ENCODE peak calls at places on chromosomes 2 and 18, in five cellular contexts. C, L, V, J and P are unnamed samples. For H3K27me3, the result is how much of the 10 kb centered on the place peaks cover.

GRCh38 chr2:142544173-142544572 is 333.3 kb upstream of the KYNU start:
- DNase-seq in L (no peak), J (no peak), C (no peak), V (no peak), P (no peak)

GRCh38 chr2:107072150-107072940 is 186.4 kb upstream of the ST6GAL2 start:
- DNase-seq in L (no peak), V (no peak), J (no peak), C (no peak), P (no peak)

GRCh38 chr2:144890828-144891227 is 370.9 kb upstream of the ZEB2 start:
- DNase-seq in L (no peak), J (no peak), C (no peak), V (no peak), P (no peak)

GRCh38 chr2:69171070-69171811 is 158.3 kb downstream of the ANTXR1 start:
- DNase-seq in J (no peak), L (no peak), V (peak), C (no peak), P (no peak)

GRCh38 chr2:104563398-104564024 is 290.4 kb upstream of the POU3F3 start:
- DNase-seq in J (no peak), V (no peak), C (no peak), L (peak), P (no peak)

GRCh38 chr2:207711750-207712487 is 479 bp downstream of the CCNYL1 start:
- DNase-seq in V (no peak), L (peak), C (peak), J (no peak), P (no peak)

GRCh38 chr2:23294238-23294637 is 90.7 kb upstream of the KLHL29 start:
- DNase-seq in V (no peak), L (no peak), J (no peak), C (no peak), P (no peak)

GRCh38 chr2:45237850-45238542 is 228.7 kb upstream of the SIX2 start:
- DNase-seq in J (peak), L (no peak), V (peak), C (no peak), P (no peak)

GRCh38 chr2:197666277-197666676 is 9.1 kb downstream of the RFTN2 start:
- DNase-seq in V (no peak), J (no peak), C (no peak), L (no peak), P (no peak)

GRCh38 chr2:226208726-226209125 is 590.9 kb downstream of the IRS1 start:
- DNase-seq in C (no peak), V (no peak), J (no peak), L (no peak), P (no peak)

GRCh38 chr2:169362346-169363026 is at the start of gene LRP2:
- DNase-seq in L (peak), J (no peak), C (peak), V (peak), P (peak)

GRCh38 chr2:69082430-69082997 is 69.5 kb downstream of the ANTXR1 start:
- DNase-seq in L (peak), V (peak), J (peak), C (no peak), P (no peak)

GRCh38 chr2:199662245-199662644 is 188.7 kb downstream of the FTCDNL1 start:
- DNase-seq in V (no peak), J (no peak), L (no peak), C (no peak), P (no peak)

GRCh38 chr18:51030537-51031258 is 685 bp downstream of the SMAD4 start:
- DNase-seq in J (no peak), L (peak), V (peak), C (peak), P (no peak)

GRCh38 chr2:31428001-31428418 is 13.5 kb upstream of the XDH start:
- DNase-seq in L (no peak), J (no peak), C (no peak), V (peak), P (no peak)

GRCh38 chr2:38836801-38837200 is 38.9 kb downstream of the DHX57 start:
- DNase-seq in C (no peak), L (no peak), J (no peak), V (no peak), P (no peak)

GRCh38 chr18:57425096-57425495 is 10.1 kb upstream of the ONECUT2 start:
- DNase-seq in C (no peak), V (no peak), J (no peak), L (no peak), P (no peak)

GRCh38 chr2:222468338-222468737 is 44.0 kb downstream of the SGPP2 start:
- DNase-seq in L (peak), J (no peak), C (no peak), V (peak), P (no peak)

GRCh38 chr18:7926526-7926925 is 359.4 kb downstream of the PTPRM start:
- DNase-seq in V (peak), C (no peak), L (peak), J (no peak), P (peak)

GRCh38 chr2:62363166-62363565 is 142.8 kb downstream of the TMEM17 start:
- DNase-seq in V (no peak), L (no peak), J (no peak), C (no peak), P (no peak)

GRCh38 chr2:121200011-121200347 is 85.0 kb downstream of the TFCP2L1 start:
- DNase-seq in C (no peak), L (no peak), V (no peak), J (no peak), P (no peak)

GRCh38 chr2:175256806-175257585 is 75.5 kb upstream of the ATP5MC3 start:
- DNase-seq in L (no peak), V (no peak), C (no peak), J (no peak), P (no peak)

GRCh38 chr2:2187196-2187595 is 143.9 kb downstream of the MYT1L start:
- DNase-seq in J (no peak), L (no peak), C (no peak), V (no peak), P (no peak)

GRCh38 chr2:238513346-238513745 is 86.6 kb downstream of the ASB1 start:
- DNase-seq in V (peak), J (no peak), L (no peak), C (peak), P (no peak)

GRCh38 chr18:61554117-61554776 is 221.0 kb downstream of the CDH20 start:
- DNase-seq in V (no peak), L (peak), J (no peak), C (no peak), P (no peak)

GRCh38 chr2:16713011-16713423 is 47.4 kb upstream of the CYRIA start:
- DNase-seq in L (no peak), V (no peak), C (no peak), J (no peak), P (no peak)

GRCh38 chr2:152510636-152511035 is 175.7 kb downstream of the FMNL2 start:
- DNase-seq in J (no peak), L (no peak), V (no peak), C (no peak), P (no peak)

GRCh38 chr2:31297751-31298150 is 63.8 kb downstream of the EHD3 start:
- DNase-seq in L (no peak), J (no peak), C (no peak), V (no peak), P (no peak)

GRCh38 chr2:153557211-153557610 is 78.6 kb upstream of the RPRM start:
- DNase-seq in L (no peak), C (no peak), J (peak), V (no peak), P (no peak)

GRCh38 chr2:187964742-187965141 is 326.9 kb upstream of the GULP1 start:
- DNase-seq in J (no peak), C (no peak), V (no peak), L (no peak), P (no peak)

GRCh38 chr2:85400951-85401805 is 9.0 kb downstream of the CAPG start:
- DNase-seq in J (no peak), L (no peak), C (peak), V (no peak), P (no peak)

GRCh38 chr2:11495844-11496271 is 29.9 kb upstream of the E2F6 start:
- DNase-seq in L (no peak), V (no peak), C (no peak), J (no peak), P (no peak)

GRCh38 chr2:85709385-85709784 is 15.2 kb downstream of the GNLY start:
- DNase-seq in V (no peak), L (no peak), J (no peak), C (no peak), P (no peak)

GRCh38 chr2:40113997-40114396 is 334.9 kb upstream of the THUMPD2 start:
- DNase-seq in J (no peak), L (no peak), V (no peak), C (no peak), P (no peak)

GRCh38 chr18:22342625-22343024 is 75.1 kb downstream of the CTAGE1 start:
- DNase-seq in V (no peak), C (peak), J (no peak), L (peak), P (no peak)
- H3K27me3 ChIP-seq in V (under half), C (under half), J (under half), L (under half), P (under half)

GRCh38 chr2:70474266-70474848 is 79.3 kb downstream of the TGFA start:
- DNase-seq in C (no peak), L (no peak), V (no peak), J (no peak), P (no peak)

GRCh38 chr2:70473101-70473722 is 80.4 kb downstream of the TGFA start:
- DNase-seq in L (no peak), J (no peak), C (no peak), V (no peak), P (no peak)

GRCh38 chr2:70471129-70471528 is 82.5 kb downstream of the TGFA start:
- DNase-seq in J (no peak), L (no peak), V (no peak), C (no peak), P (no peak)

GRCh38 chr2:70469961-70470360 is 83.7 kb downstream of the TGFA start:
- DNase-seq in V (no peak), C (no peak), J (no peak), L (no peak), P (no peak)

DNA sequence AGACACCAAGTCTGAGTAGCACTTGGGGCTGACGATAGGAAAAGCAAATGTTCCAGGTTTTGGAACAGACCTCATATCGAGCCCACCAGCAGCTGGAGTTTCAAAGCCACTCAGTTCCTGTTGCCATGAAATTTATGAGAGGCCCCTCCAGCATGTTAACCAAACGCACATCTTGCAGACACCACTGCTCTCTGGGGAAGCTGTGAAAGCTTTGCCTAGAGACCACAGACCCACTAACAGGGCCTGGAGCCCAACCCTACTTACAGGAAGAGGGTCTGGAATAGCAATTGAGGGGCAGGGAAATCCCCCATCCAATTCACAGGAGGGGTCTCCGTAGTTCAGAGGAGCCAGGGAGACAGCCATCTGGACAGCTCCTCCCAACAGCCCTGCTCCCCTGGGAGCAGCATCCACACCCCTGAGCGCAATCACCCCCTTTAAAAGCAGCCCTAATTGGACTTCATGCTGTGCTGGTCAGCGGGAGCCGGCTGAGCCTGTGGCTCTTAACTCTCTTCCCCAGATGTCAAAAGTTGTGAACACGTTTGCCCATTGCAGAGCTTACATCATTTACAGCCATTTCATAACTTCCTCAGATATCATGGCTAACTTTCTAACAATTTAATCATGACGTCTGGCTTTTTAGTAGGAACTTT is 81.2 kb downstream of the TGFA start:
- DNase-seq in C (no peak), J (no peak), L (no peak), V (no peak), P (no peak)
- H3K4me3 ChIP-seq in C (no peak), J (no peak), L (no peak), V (no peak), P (no peak)

GRCh38 chr2:54770211-54770610 is 46.7 kb downstream of the EML6 start:
- DNase-seq in V (no peak), L (no peak), C (no peak), J (no peak), P (no peak)
- H3K27ac ChIP-seq in V (no peak), L (no peak), C (no peak), J (no peak), P (no peak)

GRCh38 chr2:110732422-110733413 is at the start of gene ACOXL:
- DNase-seq in C (peak), L (peak), J (no peak), V (no peak), P (peak)

GRCh38 chr2:110729106-110729505 is 3.3 kb upstream of the ACOXL start:
- DNase-seq in C (no peak), J (no peak), V (no peak), L (no peak), P (no peak)

GRCh38 chr2:110735366-110735765 is 3.0 kb downstream of the ACOXL start:
- DNase-seq in L (no peak), C (no peak), J (no peak), V (no peak), P (no peak)

GRCh38 chr2:110727923-110728322 is 4.5 kb upstream of the ACOXL start:
- DNase-seq in J (no peak), L (no peak), V (no peak), C (no peak), P (no peak)

GRCh38 chr2:110731064-110731463 is 1.3 kb upstream of the ACOXL start:
- DNase-seq in C (no peak), L (no peak), J (no peak), V (no peak), P (no peak)
- H3K27me3 ChIP-seq in C (under half), L (under half), J (under half), V (half or more), P (under half)

GRCh38 chr18:77099501-77100370 is 32.8 kb downstream of the MBP start:
- DNase-seq in C (no peak), L (no peak), J (no peak), V (no peak), P (no peak)

GRCh38 chr18:77098554-77099174 is 33.9 kb downstream of the MBP start:
- DNase-seq in V (no peak), C (no peak), L (peak), J (no peak), P (no peak)

GRCh38 chr18:77102246-77103040 is 30.1 kb downstream of the MBP start:
- DNase-seq in C (no peak), L (no peak), J (no peak), V (no peak), P (no peak)

GRCh38 chr18:77101410-77102245 is 31.0 kb downstream of the MBP start:
- DNase-seq in C (no peak), J (peak), L (peak), V (no peak), P (no peak)

DNA sequence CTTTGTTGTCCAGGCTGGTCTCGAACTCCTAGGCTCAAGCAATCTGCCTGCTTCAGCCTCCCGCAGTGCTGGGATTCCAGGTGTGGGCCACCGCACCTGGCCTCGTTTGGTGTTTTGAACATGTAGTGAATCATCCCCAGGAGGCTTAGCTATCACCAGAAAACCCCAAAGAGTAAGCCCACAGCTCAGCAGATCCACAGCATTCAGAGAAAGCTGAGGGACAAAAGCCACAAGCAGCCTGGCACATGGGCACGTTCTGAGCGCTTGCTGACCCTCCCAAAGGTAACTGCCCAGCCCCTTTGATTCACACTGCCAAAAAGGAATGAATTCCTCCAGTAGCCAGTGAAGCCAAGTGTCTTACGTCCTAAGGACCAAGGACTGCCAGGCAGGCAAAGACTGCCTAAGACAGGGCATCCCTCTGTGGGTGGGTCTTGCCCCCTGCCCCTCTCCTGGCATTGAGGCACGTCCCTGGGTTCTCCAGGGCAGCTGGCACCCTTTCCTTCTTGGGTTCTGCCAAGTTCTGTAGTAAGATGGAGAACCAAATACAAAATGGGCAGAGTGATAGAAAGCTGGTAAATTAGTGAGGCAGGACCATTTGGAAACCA is 31.7 kb downstream of the MBP start:
- DNase-seq in C (no peak), J (no peak), L (no peak), V (no peak), P (no peak)
- H3K4me3 ChIP-seq in C (no peak), J (no peak), L (no peak), V (no peak), P (no peak)

DNA sequence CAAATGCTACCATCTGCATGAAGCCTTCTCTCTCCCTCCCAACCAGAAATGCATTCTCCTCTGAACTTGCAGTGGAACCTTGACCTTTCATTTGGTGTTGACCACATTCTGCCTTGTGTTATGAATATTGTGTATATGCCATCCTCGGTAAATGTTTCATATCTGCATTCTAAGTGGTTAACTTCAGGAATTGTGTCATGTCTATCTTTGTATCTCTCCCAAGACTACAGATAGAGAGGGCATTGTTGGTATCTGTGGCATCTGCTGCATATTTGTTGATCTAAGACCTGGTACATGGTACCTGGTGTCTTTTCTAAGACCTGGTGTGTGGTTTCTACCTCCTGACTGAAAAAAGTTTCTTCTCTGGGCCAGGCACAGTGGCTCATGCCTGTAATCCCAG is 34.0 kb downstream of the CASP10 start:
- DNase-seq in L (no peak), V (no peak), J (no peak), C (no peak), P (no peak)
- H3K27ac ChIP-seq in L (no peak), V (no peak), J (no peak), C (no peak), P (no peak)

GRCh38 chr2:172091626-172092566 is 6.6 kb downstream of the DLX1 start:
- DNase-seq in L (no peak), J (no peak), V (no peak), C (no peak), P (no peak)
- H3K27me3 ChIP-seq in L (under half), J (under half), V (half or more), C (half or more), P (half or more)

GRCh38 chr2:52571380-52572347 is 1195.9 kb upstream of the CHAC2 start:
- DNase-seq in V (no peak), L (no peak), C (peak), J (no peak), P (no peak)
- H3K4me3 ChIP-seq in V (no peak), L (no peak), C (no peak), J (no peak), P (no peak)

GRCh38 chr2:220277445-220277960 is 650.1 kb downstream of the SLC4A3 start:
- DNase-seq in L (peak), V (no peak), C (no peak), J (peak), P (no peak)
- H3K27ac ChIP-seq in L (peak), V (no peak), C (no peak), J (peak), P (no peak)